ENCODE peak calls at places on chromosome 9, in ten cellular contexts. G, E, I, C, B, D, F, J, Q and M are unnamed samples.

GRCh38 chr9:27528886-27529315 is 713 bp downstream of the MOB3B start:
- DNase-seq in G (peak), B (no peak), J (peak), Q (peak), I (peak), E (peak), F (peak), D (no peak), C (peak), M (peak)

GRCh38 chr9:117677578-117677977 is 26.6 kb upstream of the TLR4 start:
- DNase-seq in B (no peak), G (no peak), E (no peak), C (peak), J (no peak), F (no peak), Q (no peak), D (no peak), I (no peak), M (no peak)

GRCh38 chr9:35091536-35091935 is 4.9 kb downstream of the PIGO start:
- DNase-seq in G (no peak), I (no peak), J (no peak), E (no peak), Q (no peak), B (no peak), F (no peak), C (no peak), D (no peak), M (no peak)

GRCh38 chr9:75624984-75625383 is 265.5 kb upstream of the PCSK5 start:
- DNase-seq in Q (no peak), I (no peak), G (no peak), C (no peak), F (no peak), J (no peak), E (no peak), B (no peak), D (no peak), M (no peak)

GRCh38 chr9:77896269-77897245 is 135.1 kb downstream of the GNAQ start:
- DNase-seq in F (no peak), D (no peak), I (no peak), Q (no peak), B (no peak), E (no peak), G (no peak), J (no peak), C (peak), M (no peak)

GRCh38 chr9:99867536-99867935 is 38.9 kb upstream of the STX17 start:
- DNase-seq in F (no peak), Q (no peak), B (no peak), J (no peak), G (no peak), D (no peak), C (no peak), I (no peak), E (no peak), M (no peak)

GRCh38 chr9:4678679-4679267 is 596 bp upstream of the CDC37L1 start:
- DNase-seq in B (peak), I (no peak), F (no peak), E (no peak), J (no peak), C (peak), Q (no peak), D (no peak), G (no peak), M (no peak)

GRCh38 chr9:38063363-38063707 is 5.7 kb downstream of the SHB start:
- DNase-seq in C (no peak), J (peak), B (no peak), G (no peak), I (no peak), F (no peak), E (no peak), Q (no peak), D (no peak), M (no peak)

GRCh38 chr9:3191715-3192114 is 334.1 kb downstream of the RFX3 start:
- DNase-seq in C (no peak), F (no peak), J (no peak), G (no peak), B (no peak), Q (no peak), E (no peak), D (no peak), I (no peak), M (no peak)

GRCh38 chr9:92971121-92971520 is 23.8 kb downstream of the FGD3 start:
- DNase-seq in J (peak), I (no peak), B (no peak), G (no peak), E (no peak), D (no peak), Q (no peak), C (no peak), F (no peak), M (peak)

GRCh38 chr9:16293610-16294009 is 576.9 kb downstream of the BNC2 start:
- DNase-seq in Q (no peak), B (no peak), F (no peak), D (no peak), J (no peak), G (no peak), I (no peak), E (no peak), C (no peak), M (no peak)

GRCh38 chr9:128145951-128146351 is 3.3 kb upstream of the LCN2 start:
- DNase-seq in Q (peak), J (peak), C (no peak), G (no peak), B (no peak), F (no peak), E (no peak), D (no peak), I (no peak), M (no peak)

DNA sequence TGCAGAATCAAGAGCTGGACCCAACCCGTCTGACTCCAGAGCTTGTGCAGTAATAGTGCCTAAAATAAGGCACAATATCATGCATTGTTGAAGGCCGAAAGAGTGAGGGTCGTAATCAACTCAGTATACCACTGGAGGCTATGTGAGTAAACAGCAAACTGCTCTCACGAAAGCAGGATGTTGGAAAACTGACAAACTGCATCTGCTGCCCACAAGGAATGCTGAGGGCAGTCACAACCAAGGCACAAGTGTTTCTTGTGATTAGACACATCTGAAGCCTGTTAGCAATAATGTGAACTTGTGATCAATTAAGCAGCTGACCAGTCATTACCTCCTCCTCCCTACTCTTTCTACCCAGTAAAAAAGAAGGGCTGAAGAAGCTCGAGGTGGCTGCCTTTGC is 48.8 kb downstream of the TRPM3 start:
- DNase-seq in E (no peak), C (no peak), I (no peak), Q (no peak), J (no peak), B (no peak), G (no peak), F (no peak), D (no peak), M (no peak)
- TF ChIP-seq POLR2AphosphoS5 in E (no peak), C (no peak), I (no peak), Q (no peak), J (no peak), B (no peak), G (no peak), F (no peak), D (no peak), M (no peak)

GRCh38 chr9:91163773-91164471 is 197.8 kb downstream of the AUH start:
- DNase-seq in F (no peak), C (no peak), E (no peak), Q (no peak), G (no peak), I (no peak), B (no peak), J (peak), D (no peak), M (no peak)
- TF ChIP-seq POLR2A in F (no peak), C (no peak), E (no peak), Q (no peak), G (no peak), I (no peak), B (no peak), J (no peak), D (no peak), M (no peak)

GRCh38 chr9:114864471-114864870 is 58.6 kb upstream of the TNFSF15 start:
- DNase-seq in J (no peak), E (no peak), G (no peak), F (no peak), C (no peak), I (peak), D (no peak), Q (no peak), B (no peak), M (no peak)
- TF ChIP-seq POLR2AphosphoS5 in J (no peak), E (no peak), G (no peak), F (no peak), C (no peak), I (no peak), D (no peak), Q (no peak), B (no peak), M (no peak)

DNA sequence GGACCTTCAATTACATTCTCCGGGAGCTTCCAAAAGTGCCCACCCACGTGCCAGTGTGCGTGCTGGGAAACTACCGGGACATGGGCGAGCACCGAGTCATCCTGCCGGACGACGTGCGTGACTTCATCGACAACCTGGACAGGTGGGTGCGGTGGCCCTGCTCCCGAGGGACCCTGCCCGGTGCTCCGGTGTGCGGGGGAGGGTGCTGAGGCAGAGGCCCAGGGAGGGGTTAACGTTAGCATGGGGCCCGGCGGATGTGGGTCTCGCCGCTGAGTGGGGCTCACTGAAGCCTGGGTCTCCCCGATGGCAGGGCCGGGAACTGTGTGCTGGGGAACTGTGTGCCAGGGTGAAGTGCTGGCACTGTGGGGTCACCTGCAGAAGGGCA is 10.6 kb upstream of the AJM1 start:
- DNase-seq in F (no peak), Q (no peak), D (no peak), G (no peak), B (no peak), C (no peak), E (no peak), J (peak), I (no peak), M (no peak)
- TF ChIP-seq POLR2A in F (no peak), Q (no peak), D (no peak), G (no peak), B (no peak), C (no peak), E (no peak), J (no peak), I (no peak), M (no peak)

GRCh38 chr9:121779381-121780117 is 128.1 kb downstream of the DAB2IP start:
- DNase-seq in C (peak), B (no peak), G (no peak), J (no peak), D (no peak), I (peak), F (no peak), E (no peak), Q (no peak), M (no peak)
- TF ChIP-seq POLR2AphosphoS5 in C (no peak), B (no peak), G (no peak), J (no peak), D (no peak), I (no peak), F (peak), E (no peak), Q (no peak), M (no peak)

GRCh38 chr9:109499631-109500120 is 1.6 kb upstream of the PTPN3 start:
- DNase-seq in F (peak), C (no peak), B (peak), D (no peak), G (no peak), I (no peak), Q (no peak), J (no peak), E (no peak), M (no peak)

GRCh38 chr9:109499061-109499630 is 1.0 kb upstream of the PTPN3 start:
- DNase-seq in J (no peak), Q (no peak), C (no peak), D (no peak), I (no peak), F (no peak), E (no peak), G (no peak), B (no peak), M (no peak)

GRCh38 chr9:109497193-109498165 is 628 bp downstream of the PTPN3 start:
- DNase-seq in D (no peak), Q (no peak), B (no peak), G (no peak), J (no peak), C (no peak), E (no peak), F (peak), I (no peak), M (no peak)

GRCh38 chr9:109500421-109500974 is 2.4 kb upstream of the PTPN3 start:
- DNase-seq in F (no peak), B (no peak), D (no peak), I (no peak), G (no peak), E (no peak), C (no peak), J (no peak), Q (no peak), M (no peak)

GRCh38 chr9:109498195-109499060 is at the start of gene PTPN3:
- DNase-seq in F (no peak), J (no peak), B (no peak), I (no peak), C (no peak), E (no peak), D (no peak), Q (no peak), G (no peak), M (no peak)
- TF ChIP-seq POLR2A in F (peak), J (no peak), B (no peak), I (no peak), C (no peak), E (no peak), D (peak), Q (no peak), G (no peak), M (no peak)

GRCh38 chr9:109319631-109320233 is 1.1 kb downstream of the EPB41L4B start:
- DNase-seq in Q (no peak), E (no peak), B (no peak), C (no peak), I (no peak), J (no peak), F (no peak), D (no peak), G (no peak), M (no peak)
- TF ChIP-seq POLR2AphosphoS5 in Q (no peak), E (no peak), B (no peak), C (no peak), I (no peak), J (no peak), F (no peak), D (no peak), G (no peak), M (no peak)